ENCODE peak calls at places on chromosomes 3 and 15, in seven cellular contexts. One of them, this sample, is unnamed.

GRCh38 chr15:72935521-72935920 is 116.7 kb upstream of the NEO1 start:
- DNase-seq in H7: peak; percentile 38
- DNase-seq in CD8-positive, alpha-beta memory T cell: no peak
- DNase-seq in lower lobe of right lung: no peak
- DNase-seq in pancreas: no peak
- DNase-seq in dorsolateral prefrontal cortex: no peak
- DNase-seq in neuronal stem cell: no peak
- DNase-seq in this sample: no peak

GRCh38 chr3:115072265-115073008 is 74.7 kb downstream of the ZBTB20 start:
- DNase-seq in pancreas: no peak
- DNase-seq in H7: no peak
- DNase-seq in dorsolateral prefrontal cortex: no peak
- DNase-seq in CD8-positive, alpha-beta memory T cell: no peak
- DNase-seq in lower lobe of right lung: no peak
- DNase-seq in neuronal stem cell: no peak
- DNase-seq in this sample: no peak

GRCh38 chr3:41681479-41681878 is 280.4 kb downstream of the ULK4 start:
- DNase-seq in H7: no peak
- DNase-seq in lower lobe of right lung: no peak
- DNase-seq in CD8-positive, alpha-beta memory T cell: no peak
- DNase-seq in pancreas: no peak
- DNase-seq in dorsolateral prefrontal cortex: no peak
- DNase-seq in neuronal stem cell: no peak
- DNase-seq in this sample: no peak

GRCh38 chr3:53250881-53251605 is 4.8 kb downstream of the TKT start:
- DNase-seq in H7: peak; percentile 6
- DNase-seq in CD8-positive, alpha-beta memory T cell: no peak
- DNase-seq in lower lobe of right lung: no peak
- DNase-seq in dorsolateral prefrontal cortex: no peak
- DNase-seq in pancreas: no peak
- DNase-seq in neuronal stem cell: no peak
- DNase-seq in this sample: no peak

GRCh38 chr15:71532994-71533393 is 277.4 kb upstream of the NR2E3 start:
- DNase-seq in dorsolateral prefrontal cortex: no peak
- DNase-seq in pancreas: no peak
- DNase-seq in H7: peak; percentile 51
- DNase-seq in CD8-positive, alpha-beta memory T cell: no peak
- DNase-seq in neuronal stem cell: no peak
- DNase-seq in lower lobe of right lung: no peak
- DNase-seq in this sample: no peak

GRCh38 chr15:63870043-63870394 is 36.3 kb upstream of the HERC1 start:
- DNase-seq in H7: no peak
- DNase-seq in pancreas: no peak
- DNase-seq in CD8-positive, alpha-beta memory T cell: no peak
- DNase-seq in lower lobe of right lung: no peak
- DNase-seq in neuronal stem cell: no peak
- DNase-seq in dorsolateral prefrontal cortex: no peak
- DNase-seq in this sample: no peak

GRCh38 chr3:46449755-46450552 is 14.8 kb downstream of the LTF start:
- DNase-seq in CD8-positive, alpha-beta memory T cell: no peak
- DNase-seq in pancreas: no peak
- DNase-seq in lower lobe of right lung: no peak
- DNase-seq in dorsolateral prefrontal cortex: no peak
- DNase-seq in H7: peak; percentile 84
- DNase-seq in neuronal stem cell: no peak
- DNase-seq in this sample: no peak

GRCh38 chr3:154786724-154787123 is 293.4 kb upstream of the MME start:
- DNase-seq in pancreas: no peak
- DNase-seq in dorsolateral prefrontal cortex: no peak
- DNase-seq in H7: no peak
- DNase-seq in CD8-positive, alpha-beta memory T cell: no peak
- DNase-seq in lower lobe of right lung: no peak
- DNase-seq in neuronal stem cell: no peak
- DNase-seq in this sample: no peak

GRCh38 chr3:196650740-196651311 is 11.3 kb downstream of the NRROS start:
- DNase-seq in H7: peak; percentile 38
- DNase-seq in neuronal stem cell: no peak
- DNase-seq in pancreas: no peak
- DNase-seq in CD8-positive, alpha-beta memory T cell: no peak
- DNase-seq in lower lobe of right lung: no peak
- DNase-seq in dorsolateral prefrontal cortex: peak; percentile 34
- DNase-seq in this sample: no peak

GRCh38 chr3:46405301-46406079 is 1.4 kb downstream of the CCR5AS start:
- DNase-seq in CD8-positive, alpha-beta memory T cell: no peak
- DNase-seq in pancreas: peak; percentile 15
- DNase-seq in neuronal stem cell: no peak
- DNase-seq in dorsolateral prefrontal cortex: no peak
- DNase-seq in H7: no peak
- DNase-seq in lower lobe of right lung: peak; percentile 69
- DNase-seq in this sample: no peak

GRCh38 chr3:15923640-15924405 is 126.0 kb upstream of the ANKRD28 start:
- DNase-seq in pancreas: no peak
- DNase-seq in neuronal stem cell: no peak
- DNase-seq in H7: no peak
- DNase-seq in dorsolateral prefrontal cortex: no peak
- DNase-seq in lower lobe of right lung: no peak
- DNase-seq in CD8-positive, alpha-beta memory T cell: no peak
- DNase-seq in this sample: no peak

GRCh38 chr15:59997070-59997701 is 6.9 kb upstream of the FOXB1 start:
- DNase-seq in pancreas: no peak
- DNase-seq in neuronal stem cell: peak; percentile 95
- DNase-seq in H7: peak; percentile 91
- DNase-seq in lower lobe of right lung: peak; percentile 44
- DNase-seq in CD8-positive, alpha-beta memory T cell: peak; percentile 36
- DNase-seq in dorsolateral prefrontal cortex: no peak
- DNase-seq in this sample: no peak

GRCh38 chr3:120652281-120652680 is 29.8 kb downstream of the HGD start:
- DNase-seq in neuronal stem cell: no peak
- DNase-seq in CD8-positive, alpha-beta memory T cell: no peak
- DNase-seq in H7: no peak
- DNase-seq in lower lobe of right lung: no peak
- DNase-seq in dorsolateral prefrontal cortex: no peak
- DNase-seq in pancreas: no peak
- DNase-seq in this sample: no peak

GRCh38 chr15:83178869-83179325 is 28.7 kb downstream of the HDGFL3 start:
- DNase-seq in CD8-positive, alpha-beta memory T cell: no peak
- DNase-seq in H7: no peak
- DNase-seq in neuronal stem cell: no peak
- DNase-seq in dorsolateral prefrontal cortex: no peak
- DNase-seq in pancreas: no peak
- DNase-seq in lower lobe of right lung: no peak
- DNase-seq in this sample: no peak

DNA sequence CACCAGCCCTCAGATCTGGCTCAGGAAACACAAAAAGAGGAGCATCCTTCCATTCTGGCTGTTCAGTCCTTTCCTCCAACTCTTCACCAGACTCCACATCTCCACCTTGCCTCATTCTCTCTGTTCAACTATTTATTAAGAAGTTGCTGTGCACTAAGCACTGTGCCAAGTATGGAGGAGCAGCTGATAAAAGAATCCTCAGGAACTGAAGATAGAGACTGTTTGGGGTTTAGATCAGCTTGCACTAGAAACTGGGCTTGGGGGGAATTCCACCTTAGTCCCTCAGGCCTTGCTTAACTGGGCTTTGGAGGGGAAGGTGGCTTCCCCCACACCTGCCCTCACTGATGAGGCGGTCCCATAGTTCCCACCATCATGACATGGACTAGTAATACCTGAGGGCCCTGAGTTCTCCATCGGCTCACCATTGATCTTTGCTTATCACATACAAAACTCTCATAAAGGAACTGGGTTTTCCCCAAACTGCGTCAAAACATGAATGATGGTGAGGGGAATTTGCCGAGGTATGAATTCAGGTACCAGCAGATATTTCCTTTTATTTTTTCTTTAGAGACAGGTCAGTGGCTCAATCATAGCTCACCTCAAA is 1.7 kb upstream of the CCR8 start:
- DNase-seq in H7: no peak
- DNase-seq in dorsolateral prefrontal cortex: no peak
- DNase-seq in neuronal stem cell: no peak
- DNase-seq in CD8-positive, alpha-beta memory T cell: peak; percentile 28
- DNase-seq in lower lobe of right lung: no peak
- DNase-seq in pancreas: no peak
- DNase-seq in this sample: no peak
- H3K4me3 ChIP-seq in H7: no peak overlapping the region
- H3K4me3 ChIP-seq in dorsolateral prefrontal cortex: no peak overlapping the region
- H3K4me3 ChIP-seq in neuronal stem cell: no peak overlapping the region
- H3K4me3 ChIP-seq in CD8-positive, alpha-beta memory T cell: no peak overlapping the region
- H3K4me3 ChIP-seq in lower lobe of right lung: no peak overlapping the region
- H3K4me3 ChIP-seq in pancreas: no peak overlapping the region
- H3K4me3 ChIP-seq in this sample: no peak overlapping the region

DNA sequence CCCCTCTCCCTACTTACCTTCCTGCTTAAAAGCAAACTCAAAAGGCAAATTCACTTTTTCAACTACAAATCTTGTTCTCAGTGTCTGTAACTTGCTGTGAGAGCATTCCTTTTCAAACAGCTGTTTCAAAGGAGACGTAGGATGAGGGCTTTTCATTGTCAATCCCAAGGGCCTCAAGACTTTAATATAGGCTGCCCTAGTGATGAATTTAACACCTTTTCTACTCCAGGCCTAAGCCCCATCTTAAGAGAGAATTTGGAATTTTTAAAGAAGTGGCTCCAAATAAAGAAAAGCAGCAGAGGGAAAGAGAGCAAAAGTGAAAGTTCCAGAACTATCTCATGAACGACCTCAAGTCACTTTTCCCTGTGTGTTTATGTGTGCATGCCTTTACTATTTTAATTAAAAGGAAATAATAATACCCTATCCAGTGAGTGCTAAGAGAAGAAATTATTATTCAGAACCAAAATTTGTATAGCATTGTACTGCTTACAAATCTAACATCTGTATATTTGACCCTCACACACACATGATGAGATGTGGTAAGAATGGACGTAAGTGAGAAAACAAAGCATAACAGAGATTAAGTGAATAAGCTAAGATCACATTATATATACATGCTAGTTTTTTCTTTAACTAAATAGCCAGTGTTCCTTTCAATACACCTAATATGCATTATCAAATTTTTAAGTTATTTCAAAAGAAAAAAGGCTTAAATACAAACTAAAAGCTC is 196.4 kb downstream of the VGLL3 start:
- DNase-seq in neuronal stem cell: no peak
- DNase-seq in lower lobe of right lung: no peak
- DNase-seq in H7: no peak
- DNase-seq in dorsolateral prefrontal cortex: no peak
- DNase-seq in pancreas: no peak
- DNase-seq in CD8-positive, alpha-beta memory T cell: no peak
- DNase-seq in this sample: no peak
- H3K4me3 ChIP-seq in neuronal stem cell: no peak overlapping the region
- H3K4me3 ChIP-seq in lower lobe of right lung: no peak overlapping the region
- H3K4me3 ChIP-seq in H7: no peak overlapping the region
- H3K4me3 ChIP-seq in dorsolateral prefrontal cortex: no peak overlapping the region
- H3K4me3 ChIP-seq in pancreas: no peak overlapping the region
- H3K4me3 ChIP-seq in CD8-positive, alpha-beta memory T cell: no peak overlapping the region
- H3K4me3 ChIP-seq in this sample: peak overlapping the region; percentile 5

GRCh38 chr15:40353697-40354096 is 2.9 kb downstream of the PHGR1 start:
- DNase-seq in pancreas: no peak
- DNase-seq in neuronal stem cell: no peak
- DNase-seq in H7: no peak
- DNase-seq in CD8-positive, alpha-beta memory T cell: no peak
- DNase-seq in dorsolateral prefrontal cortex: no peak
- DNase-seq in lower lobe of right lung: no peak
- DNase-seq in this sample: peak; percentile 48

GRCh38 chr15:40355976-40356585 is 1.9 kb upstream of the DISP2 start:
- DNase-seq in lower lobe of right lung: no peak
- DNase-seq in dorsolateral prefrontal cortex: no peak
- DNase-seq in neuronal stem cell: no peak
- DNase-seq in H7: no peak
- DNase-seq in CD8-positive, alpha-beta memory T cell: no peak
- DNase-seq in pancreas: no peak
- DNase-seq in this sample: no peak

GRCh38 chr15:40357246-40357645 is 773 bp upstream of the DISP2 start:
- DNase-seq in neuronal stem cell: no peak
- DNase-seq in pancreas: no peak
- DNase-seq in CD8-positive, alpha-beta memory T cell: no peak
- DNase-seq in lower lobe of right lung: no peak
- DNase-seq in H7: no peak
- DNase-seq in dorsolateral prefrontal cortex: no peak
- DNase-seq in this sample: no peak

GRCh38 chr15:40352221-40352901 is 1.5 kb downstream of the PHGR1 start:
- DNase-seq in pancreas: no peak
- DNase-seq in dorsolateral prefrontal cortex: no peak
- DNase-seq in H7: no peak
- DNase-seq in lower lobe of right lung: no peak
- DNase-seq in neuronal stem cell: no peak
- DNase-seq in CD8-positive, alpha-beta memory T cell: no peak
- DNase-seq in this sample: no peak

GRCh38 chr15:40354408-40355171 is 3.4 kb upstream of the DISP2 start:
- DNase-seq in CD8-positive, alpha-beta memory T cell: no peak
- DNase-seq in dorsolateral prefrontal cortex: peak; percentile 70
- DNase-seq in pancreas: no peak
- DNase-seq in lower lobe of right lung: no peak
- DNase-seq in H7: peak; percentile 91
- DNase-seq in neuronal stem cell: no peak
- DNase-seq in this sample: no peak
- H3K4me3 ChIP-seq in CD8-positive, alpha-beta memory T cell: no peak overlapping the region
- H3K4me3 ChIP-seq in dorsolateral prefrontal cortex: no peak overlapping the region
- H3K4me3 ChIP-seq in pancreas: no peak overlapping the region
- H3K4me3 ChIP-seq in lower lobe of right lung: no peak overlapping the region
- H3K4me3 ChIP-seq in H7: no peak overlapping the region
- H3K4me3 ChIP-seq in neuronal stem cell: no peak overlapping the region
- H3K4me3 ChIP-seq in this sample: no peak overlapping the region

GRCh38 chr15:101604124-101604874 is 47.9 kb downstream of the TM2D3 start:
- DNase-seq in dorsolateral prefrontal cortex: no peak
- DNase-seq in H7: no peak
- DNase-seq in pancreas: no peak
- DNase-seq in lower lobe of right lung: no peak
- DNase-seq in neuronal stem cell: no peak
- DNase-seq in CD8-positive, alpha-beta memory T cell: no peak
- DNase-seq in this sample: no peak

GRCh38 chr15:101607102-101607501 is 45.1 kb downstream of the TM2D3 start:
- DNase-seq in H7: no peak
- DNase-seq in CD8-positive, alpha-beta memory T cell: no peak
- DNase-seq in lower lobe of right lung: no peak
- DNase-seq in neuronal stem cell: no peak
- DNase-seq in pancreas: no peak
- DNase-seq in dorsolateral prefrontal cortex: no peak
- DNase-seq in this sample: no peak

GRCh38 chr15:101600024-101600423 is 52.2 kb downstream of the TM2D3 start:
- DNase-seq in pancreas: no peak
- DNase-seq in dorsolateral prefrontal cortex: no peak
- DNase-seq in H7: no peak
- DNase-seq in lower lobe of right lung: no peak
- DNase-seq in CD8-positive, alpha-beta memory T cell: no peak
- DNase-seq in neuronal stem cell: no peak
- DNase-seq in this sample: no peak

GRCh38 chr15:101597360-101597928 is 54.7 kb downstream of the TM2D3 start:
- DNase-seq in dorsolateral prefrontal cortex: no peak
- DNase-seq in H7: no peak
- DNase-seq in CD8-positive, alpha-beta memory T cell: no peak
- DNase-seq in neuronal stem cell: no peak
- DNase-seq in pancreas: no peak
- DNase-seq in lower lobe of right lung: no peak
- DNase-seq in this sample: no peak

DNA sequence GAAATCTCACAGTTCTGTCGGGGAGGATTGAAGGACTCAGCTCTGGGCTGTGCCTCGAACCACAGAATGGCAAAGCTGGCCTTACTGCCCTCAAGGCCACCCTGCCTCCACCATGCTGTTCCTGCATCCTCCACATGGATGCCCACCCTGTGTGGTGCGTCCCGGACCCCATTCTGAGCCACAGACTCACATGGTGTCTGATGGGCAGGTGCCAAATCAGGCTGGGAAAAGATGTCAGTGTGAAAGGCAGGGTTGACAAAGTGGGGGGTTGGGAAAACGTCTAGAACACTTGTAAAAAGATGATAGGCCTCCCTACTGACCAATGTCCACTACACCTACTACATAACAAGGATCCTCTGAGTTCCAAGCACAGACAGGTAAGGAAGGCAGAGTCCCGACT is 49.4 kb downstream of the TM2D3 start:
- DNase-seq in dorsolateral prefrontal cortex: no peak
- DNase-seq in H7: no peak
- DNase-seq in neuronal stem cell: no peak
- DNase-seq in pancreas: no peak
- DNase-seq in lower lobe of right lung: no peak
- DNase-seq in CD8-positive, alpha-beta memory T cell: no peak
- DNase-seq in this sample: no peak
- H3K4me3 ChIP-seq in dorsolateral prefrontal cortex: no peak overlapping the region
- H3K4me3 ChIP-seq in H7: no peak overlapping the region
- H3K4me3 ChIP-seq in neuronal stem cell: peak overlapping the region; percentile 57
- H3K4me3 ChIP-seq in pancreas: no peak overlapping the region
- H3K4me3 ChIP-seq in lower lobe of right lung: no peak overlapping the region
- H3K4me3 ChIP-seq in CD8-positive, alpha-beta memory T cell: no peak overlapping the region
- H3K4me3 ChIP-seq in this sample: no peak overlapping the region

This sample was measured in gastrocnemius medialis.